ENCODE peak calls at places on chromosomes 7 and 10, in four cellular contexts. T is NCI-H1694 treated with DMSO at 0.1 percent for 48 hours, R is adipocyte, C is GM04503. Z is an unnamed sample.

GRCh38 chr10:88735661-88736060 is 24.2 kb upstream of the LIPN start:
- DNase-seq in T (no peak), C (no peak), R (peak), Z (peak)

GRCh38 chr10:97037365-97038361 is 148.1 kb downstream of the SLIT1 start:
- DNase-seq in T (peak), C (no peak), R (peak), Z (peak)

GRCh38 chr7:79822620-79823240 is 311.9 kb upstream of the GNAI1 start:
- DNase-seq in T (peak), C (no peak), R (peak), Z (no peak)

GRCh38 chr7:27199820-27200760 is at the start of gene HOXA13:
- DNase-seq in T (peak), R (no peak), C (no peak), Z (peak)

GRCh38 chr7:84822941-84823510 is 363.8 kb downstream of the SEMA3D start:
- DNase-seq in T (no peak), C (no peak), R (no peak), Z (no peak)

GRCh38 chr7:13279854-13280435 is 592.5 kb downstream of the ARL4A start:
- DNase-seq in R (peak), T (peak), C (no peak), Z (peak)

GRCh38 chr10:59823111-59823510 is 69.9 kb upstream of the MRLN start:
- DNase-seq in R (no peak), T (no peak), C (no peak), Z (no peak)

GRCh38 chr10:118669020-118669766 is 73.7 kb upstream of the PRLHR start:
- DNase-seq in R (peak), C (peak), T (no peak), Z (peak)

GRCh38 chr7:140059288-140060242 is 3.2 kb downstream of the PARP12 start:
- DNase-seq in R (peak), C (peak), T (no peak), Z (peak)

GRCh38 chr7:158815046-158815445 is 14.3 kb downstream of the ESYT2 start:
- DNase-seq in C (no peak), T (no peak), R (no peak), Z (peak)

GRCh38 chr10:113454341-113455061 is 98.4 kb upstream of the HABP2 start:
- DNase-seq in C (no peak), R (peak), T (no peak), Z (peak)

GRCh38 chr10:11017575-11018425 is at the start of gene CELF2:
- DNase-seq in T (no peak), C (no peak), R (peak), Z (no peak)

GRCh38 chr7:155381852-155382801 is 75.8 kb upstream of the EN2 start:
- DNase-seq in R (no peak), C (no peak), T (no peak), Z (no peak)

GRCh38 chr7:29879609-29880008 is 73.3 kb downstream of the WIPF3 start:
- DNase-seq in R (no peak), C (no peak), T (no peak), Z (peak)

GRCh38 chr7:131105294-131105802 is 222.3 kb upstream of the MKLN1 start:
- DNase-seq in C (no peak), R (no peak), T (no peak), Z (peak)

GRCh38 chr7:590731-591551 is 71.3 kb upstream of the PDGFA start:
- DNase-seq in C (no peak), T (no peak), R (no peak), Z (no peak)

GRCh38 chr7:104272767-104273384 is 55.5 kb upstream of the LHFPL3 start:
- DNase-seq in R (peak), C (peak), T (peak), Z (peak)

GRCh38 chr10:98306501-98306900 is 38.5 kb upstream of the LOXL4 start:
- DNase-seq in R (no peak), C (no peak), T (no peak), Z (no peak)

GRCh38 chr10:24156686-24157085 is 52.3 kb upstream of the KIAA1217 start:
- DNase-seq in C (no peak), T (no peak), R (no peak), Z (no peak)

GRCh38 chr7:92685146-92686042 is 95.2 kb upstream of the FAM133B start:
- DNase-seq in T (no peak), C (no peak), R (no peak), Z (no peak)

Z was measured in AG10803.